ENCODE peak calls at places on chromosomes 2 and 18, in eight cellular contexts. One of them, this sample, is unnamed.

GRCh38 chr18:28512357-28512756 is 335.4 kb upstream of the CDH2 start:
- DNase-seq in A549: no peak
- DNase-seq in hepatocyte: no peak
- DNase-seq in cardiac muscle cell: peak
- DNase-seq in lower leg skin: no peak
- DNase-seq in tibial artery: no peak
- DNase-seq in heart left ventricle: no peak
- DNase-seq in lower lobe of right lung: no peak
- DNase-seq in this sample: no peak

GRCh38 chr2:9002637-9003365 is 683 bp downstream of the MBOAT2 start:
- DNase-seq in A549: no peak
- DNase-seq in hepatocyte: peak
- DNase-seq in cardiac muscle cell: no peak
- DNase-seq in lower leg skin: no peak
- DNase-seq in tibial artery: peak
- DNase-seq in heart left ventricle: peak
- DNase-seq in lower lobe of right lung: peak
- DNase-seq in this sample: no peak

GRCh38 chr2:3754795-3755194 is 51.4 kb downstream of the DCDC2C start:
- DNase-seq in A549: no peak
- DNase-seq in hepatocyte: no peak
- DNase-seq in cardiac muscle cell: no peak
- DNase-seq in lower leg skin: no peak
- DNase-seq in tibial artery: no peak
- DNase-seq in heart left ventricle: no peak
- DNase-seq in lower lobe of right lung: no peak
- DNase-seq in this sample: no peak

GRCh38 chr2:234986346-234986745 is 34.5 kb downstream of the SH3BP4 start:
- DNase-seq in A549: no peak
- DNase-seq in hepatocyte: no peak
- DNase-seq in cardiac muscle cell: no peak
- DNase-seq in lower leg skin: no peak
- DNase-seq in tibial artery: no peak
- DNase-seq in heart left ventricle: no peak
- DNase-seq in lower lobe of right lung: no peak
- DNase-seq in this sample: no peak

GRCh38 chr2:157866202-157866601 is 9.9 kb downstream of the ACVR1 start:
- DNase-seq in A549: no peak
- DNase-seq in hepatocyte: no peak
- DNase-seq in cardiac muscle cell: peak
- DNase-seq in lower leg skin: no peak
- DNase-seq in tibial artery: no peak
- DNase-seq in heart left ventricle: no peak
- DNase-seq in lower lobe of right lung: no peak
- DNase-seq in this sample: no peak

GRCh38 chr2:74550231-74550630 is 3.5 kb downstream of the LOXL3 start:
- DNase-seq in A549: no peak
- DNase-seq in hepatocyte: no peak
- DNase-seq in cardiac muscle cell: no peak
- DNase-seq in lower leg skin: no peak
- DNase-seq in tibial artery: no peak
- DNase-seq in heart left ventricle: no peak
- DNase-seq in lower lobe of right lung: no peak
- DNase-seq in this sample: no peak

GRCh38 chr2:9018534-9018933 is 15.1 kb upstream of the MBOAT2 start:
- DNase-seq in A549: no peak
- DNase-seq in hepatocyte: no peak
- DNase-seq in cardiac muscle cell: no peak
- DNase-seq in lower leg skin: no peak
- DNase-seq in tibial artery: no peak
- DNase-seq in heart left ventricle: no peak
- DNase-seq in lower lobe of right lung: no peak
- DNase-seq in this sample: no peak

GRCh38 chr2:231185050-231185725 is 13.2 kb upstream of the ARMC9 start:
- DNase-seq in A549: no peak
- DNase-seq in hepatocyte: no peak
- DNase-seq in cardiac muscle cell: peak
- DNase-seq in lower leg skin: no peak
- DNase-seq in tibial artery: peak
- DNase-seq in heart left ventricle: no peak
- DNase-seq in lower lobe of right lung: no peak
- DNase-seq in this sample: no peak

GRCh38 chr2:77161009-77161408 is 361.2 kb downstream of the LRRTM4 start:
- DNase-seq in A549: no peak
- DNase-seq in hepatocyte: no peak
- DNase-seq in cardiac muscle cell: peak
- DNase-seq in lower leg skin: no peak
- DNase-seq in tibial artery: no peak
- DNase-seq in heart left ventricle: no peak
- DNase-seq in lower lobe of right lung: no peak
- DNase-seq in this sample: no peak

GRCh38 chr2:170714156-170715061 is 728 bp upstream of the SP5 start:
- DNase-seq in A549: peak
- DNase-seq in hepatocyte: peak
- DNase-seq in cardiac muscle cell: no peak
- DNase-seq in lower leg skin: no peak
- DNase-seq in tibial artery: peak
- DNase-seq in heart left ventricle: no peak
- DNase-seq in lower lobe of right lung: peak
- DNase-seq in this sample: no peak

GRCh38 chr2:72263043-72263780 is 115.5 kb upstream of the CYP26B1 start:
- DNase-seq in A549: no peak
- DNase-seq in hepatocyte: peak
- DNase-seq in cardiac muscle cell: no peak
- DNase-seq in lower leg skin: no peak
- DNase-seq in tibial artery: no peak
- DNase-seq in heart left ventricle: no peak
- DNase-seq in lower lobe of right lung: no peak
- DNase-seq in this sample: no peak

GRCh38 chr2:196767101-196767500 is 32.4 kb downstream of the GTF3C3 start:
- DNase-seq in A549: no peak
- DNase-seq in hepatocyte: no peak
- DNase-seq in cardiac muscle cell: no peak
- DNase-seq in lower leg skin: no peak
- DNase-seq in tibial artery: no peak
- DNase-seq in heart left ventricle: no peak
- DNase-seq in lower lobe of right lung: no peak
- DNase-seq in this sample: no peak

GRCh38 chr2:207765541-207765940 is 4.2 kb downstream of the FZD5 start:
- DNase-seq in A549: no peak
- DNase-seq in hepatocyte: peak
- DNase-seq in cardiac muscle cell: no peak
- DNase-seq in lower leg skin: no peak
- DNase-seq in tibial artery: no peak
- DNase-seq in heart left ventricle: no peak
- DNase-seq in lower lobe of right lung: peak
- DNase-seq in this sample: no peak

GRCh38 chr2:119545754-119546445 is 1.7 kb downstream of the CFAP221 start:
- DNase-seq in A549: no peak
- DNase-seq in hepatocyte: no peak
- DNase-seq in cardiac muscle cell: peak
- DNase-seq in lower leg skin: no peak
- DNase-seq in tibial artery: no peak
- DNase-seq in heart left ventricle: no peak
- DNase-seq in lower lobe of right lung: no peak
- DNase-seq in this sample: no peak

GRCh38 chr2:30514861-30515435 is 67.9 kb downstream of the LCLAT1 start:
- DNase-seq in A549: no peak
- DNase-seq in hepatocyte: no peak
- DNase-seq in cardiac muscle cell: no peak
- DNase-seq in lower leg skin: no peak
- DNase-seq in tibial artery: no peak
- DNase-seq in heart left ventricle: no peak
- DNase-seq in lower lobe of right lung: no peak
- DNase-seq in this sample: no peak

GRCh38 chr2:112656679-112657078 is 10.9 kb downstream of the SLC20A1 start:
- DNase-seq in A549: no peak
- DNase-seq in hepatocyte: no peak
- DNase-seq in cardiac muscle cell: no peak
- DNase-seq in lower leg skin: no peak
- DNase-seq in tibial artery: no peak
- DNase-seq in heart left ventricle: no peak
- DNase-seq in lower lobe of right lung: no peak
- DNase-seq in this sample: no peak

GRCh38 chr2:112661656-112662305 is 16.0 kb downstream of the SLC20A1 start:
- DNase-seq in A549: no peak
- DNase-seq in hepatocyte: no peak
- DNase-seq in cardiac muscle cell: no peak
- DNase-seq in lower leg skin: no peak
- DNase-seq in tibial artery: no peak
- DNase-seq in heart left ventricle: no peak
- DNase-seq in lower lobe of right lung: no peak
- DNase-seq in this sample: no peak

GRCh38 chr2:112660138-112660537 is 14.4 kb downstream of the SLC20A1 start:
- DNase-seq in A549: no peak
- DNase-seq in hepatocyte: no peak
- DNase-seq in cardiac muscle cell: no peak
- DNase-seq in lower leg skin: no peak
- DNase-seq in tibial artery: no peak
- DNase-seq in heart left ventricle: no peak
- DNase-seq in lower lobe of right lung: no peak
- DNase-seq in this sample: no peak

GRCh38 chr2:112658301-112658700 is 12.6 kb downstream of the SLC20A1 start:
- DNase-seq in A549: no peak
- DNase-seq in hepatocyte: no peak
- DNase-seq in cardiac muscle cell: peak
- DNase-seq in lower leg skin: no peak
- DNase-seq in tibial artery: no peak
- DNase-seq in heart left ventricle: no peak
- DNase-seq in lower lobe of right lung: no peak
- DNase-seq in this sample: no peak

DNA sequence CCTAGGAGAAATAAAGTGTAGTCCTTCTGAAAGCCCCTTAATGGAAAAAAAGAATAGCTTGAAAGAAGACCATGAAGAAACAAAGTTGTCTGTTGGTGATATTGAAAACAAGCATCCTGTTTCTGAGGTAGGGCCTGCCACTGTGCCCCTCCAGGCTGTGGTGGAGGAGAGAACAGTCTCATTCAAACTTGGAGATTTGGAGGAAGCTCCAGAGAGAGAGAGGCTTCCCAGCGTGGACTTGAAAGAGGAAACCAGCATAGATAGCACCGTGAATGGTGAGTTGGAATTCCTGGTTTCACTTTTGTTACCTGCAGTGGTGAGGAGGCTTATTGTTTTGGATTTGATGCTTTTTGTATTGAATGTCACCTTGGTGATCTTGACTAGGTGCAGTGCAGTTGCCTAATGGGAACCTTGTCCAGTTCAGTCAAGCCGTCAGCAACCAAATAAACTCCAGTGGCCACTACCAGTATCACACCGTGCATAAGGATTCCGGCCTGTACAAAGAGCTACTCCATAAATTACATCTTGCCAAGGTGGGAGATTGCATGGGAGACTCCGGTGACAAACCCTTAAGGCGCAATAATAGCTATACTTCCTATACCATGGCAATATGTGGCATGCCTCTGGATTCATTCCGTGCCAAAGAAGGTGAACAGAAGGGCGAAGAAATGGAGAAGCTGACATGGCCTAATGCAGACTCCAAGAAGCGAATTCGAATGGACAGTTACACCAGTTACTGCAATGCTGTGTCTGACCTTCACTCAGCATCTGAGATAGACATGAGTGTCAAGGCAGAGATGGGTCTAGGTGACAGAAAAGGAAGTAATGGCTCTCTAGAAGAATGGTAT is 13.3 kb downstream of the SLC20A1 start:
- DNase-seq in A549: no peak
- DNase-seq in hepatocyte: no peak
- DNase-seq in cardiac muscle cell: peak
- DNase-seq in lower leg skin: no peak
- DNase-seq in tibial artery: no peak
- DNase-seq in heart left ventricle: no peak
- DNase-seq in lower lobe of right lung: no peak
- DNase-seq in this sample: no peak
- TF ChIP-seq CTCF in A549: no peak
- TF ChIP-seq CTCF in hepatocyte: no peak
- TF ChIP-seq CTCF in cardiac muscle cell: peak
- TF ChIP-seq CTCF in lower leg skin: no peak
- TF ChIP-seq CTCF in tibial artery: no peak
- TF ChIP-seq CTCF in heart left ventricle: no peak
- TF ChIP-seq CTCF in lower lobe of right lung: no peak
- TF ChIP-seq CTCF in this sample: no peak

DNA sequence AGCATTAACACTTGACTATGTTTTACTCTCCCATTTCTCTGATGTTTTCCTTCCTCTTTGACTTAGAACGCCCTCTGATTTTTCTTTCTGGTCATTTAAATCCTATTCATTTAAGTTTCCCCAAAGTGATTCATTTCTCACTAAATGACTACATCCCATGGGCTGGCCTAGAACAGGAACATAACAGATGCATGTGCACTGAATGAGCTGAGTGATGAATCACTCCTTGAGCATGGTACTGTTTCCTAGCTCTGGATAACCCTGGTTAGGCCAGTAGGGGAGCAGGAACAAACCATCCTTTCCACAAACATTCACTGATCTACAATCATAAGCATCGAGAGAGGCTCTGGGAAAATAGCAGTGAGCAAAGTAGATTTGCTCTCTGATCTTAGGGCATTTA is 221.9 kb upstream of the SETBP1 start:
- DNase-seq in A549: no peak
- DNase-seq in hepatocyte: peak
- DNase-seq in cardiac muscle cell: peak
- DNase-seq in lower leg skin: no peak
- DNase-seq in tibial artery: no peak
- DNase-seq in heart left ventricle: no peak
- DNase-seq in lower lobe of right lung: no peak
- DNase-seq in this sample: no peak
- TF ChIP-seq CTCF in A549: no peak
- TF ChIP-seq CTCF in hepatocyte: no peak
- TF ChIP-seq CTCF in cardiac muscle cell: no peak
- TF ChIP-seq CTCF in lower leg skin: no peak
- TF ChIP-seq CTCF in tibial artery: no peak
- TF ChIP-seq CTCF in heart left ventricle: no peak
- TF ChIP-seq CTCF in lower lobe of right lung: no peak
- TF ChIP-seq CTCF in this sample: no peak

DNA sequence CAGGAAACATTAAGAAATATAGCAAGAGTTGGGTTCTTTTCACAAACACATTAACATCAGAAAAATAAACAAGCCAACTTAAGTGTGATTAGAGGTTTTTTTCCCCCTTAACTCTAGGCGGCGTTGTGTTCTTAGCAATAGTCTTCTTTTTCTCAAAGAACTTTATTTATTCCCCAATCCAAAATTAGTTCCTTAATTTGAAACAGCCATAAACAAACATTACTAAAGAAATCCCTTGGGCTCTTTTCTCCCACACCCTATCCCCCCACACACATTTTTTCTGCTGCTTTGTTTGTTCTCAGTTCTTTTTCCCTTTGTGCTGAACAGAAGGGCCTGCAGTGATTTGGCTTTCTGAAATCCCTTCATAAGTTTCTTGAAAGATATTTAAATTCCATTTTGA is 13.2 kb upstream of the MYO1B start:
- DNase-seq in A549: no peak
- DNase-seq in hepatocyte: peak
- DNase-seq in cardiac muscle cell: peak
- DNase-seq in lower leg skin: no peak
- DNase-seq in tibial artery: no peak
- DNase-seq in heart left ventricle: no peak
- DNase-seq in lower lobe of right lung: no peak
- DNase-seq in this sample: no peak
- TF ChIP-seq CTCF in A549: peak
- TF ChIP-seq CTCF in hepatocyte: peak
- TF ChIP-seq CTCF in cardiac muscle cell: peak
- TF ChIP-seq CTCF in lower leg skin: no peak
- TF ChIP-seq CTCF in tibial artery: peak
- TF ChIP-seq CTCF in heart left ventricle: peak
- TF ChIP-seq CTCF in lower lobe of right lung: peak
- TF ChIP-seq CTCF in this sample: no peak

GRCh38 chr2:128681351-128681906 is 362.8 kb upstream of the HS6ST1 start:
- DNase-seq in A549: no peak
- DNase-seq in hepatocyte: no peak
- DNase-seq in cardiac muscle cell: no peak
- DNase-seq in lower leg skin: no peak
- DNase-seq in tibial artery: no peak
- DNase-seq in heart left ventricle: no peak
- DNase-seq in lower lobe of right lung: no peak
- DNase-seq in this sample: no peak
- TF ChIP-seq CTCF in A549: no peak
- TF ChIP-seq CTCF in hepatocyte: no peak
- TF ChIP-seq CTCF in cardiac muscle cell: no peak
- TF ChIP-seq CTCF in lower leg skin: no peak
- TF ChIP-seq CTCF in tibial artery: no peak
- TF ChIP-seq CTCF in heart left ventricle: no peak
- TF ChIP-seq CTCF in lower lobe of right lung: no peak
- TF ChIP-seq CTCF in this sample: no peak